ENCODE peak calls at places on chromosomes 11 and 22, in eight cellular contexts. G is effector memory CD4-positive, alpha-beta T cell; D is GM23338; P is vagina; S is pancreas; F is tibial artery; N is stomach; M is OCI-LY7. X is an unnamed sample.

GRCh38 chr22:19719055-19719482 is 4.3 kb upstream of the GP1BB start:
- DNase-seq in F (no peak), P (no peak), S (peak), D (no peak), M (no peak), G (no peak), N (no peak), X (no peak)

GRCh38 chr22:20566420-20567260 is 59.2 kb downstream of the MED15 start:
- DNase-seq in P (no peak), D (no peak), F (no peak), M (no peak), S (peak), N (peak), G (peak), X (no peak)

GRCh38 chr11:2798951-2799761 is 86.4 kb downstream of the CDKN1C start:
- DNase-seq in F (peak), G (no peak), S (peak), M (no peak), D (no peak), N (peak), P (no peak), X (peak)

GRCh38 chr22:36081023-36081431 is 52.4 kb upstream of the RBFOX2 start:
- DNase-seq in N (no peak), G (no peak), D (no peak), F (no peak), P (peak), M (no peak), S (no peak), X (no peak)

GRCh38 chr11:117610045-117610444 is 187.0 kb downstream of the DSCAML1 start:
- DNase-seq in P (no peak), M (no peak), D (no peak), S (no peak), G (no peak), F (no peak), N (no peak), X (no peak)

GRCh38 chr22:24502540-24502939 is 7.4 kb downstream of the UPB1 start:
- DNase-seq in D (no peak), S (no peak), G (no peak), F (no peak), P (no peak), M (no peak), N (no peak), X (no peak)

GRCh38 chr11:88535916-88536547 is 198.5 kb upstream of the CTSC start:
- DNase-seq in F (no peak), N (no peak), S (no peak), G (no peak), M (no peak), D (no peak), P (no peak), X (no peak)

GRCh38 chr11:67062526-67063373 is 6.1 kb downstream of the RHOD start:
- DNase-seq in F (no peak), P (no peak), S (no peak), N (peak), D (no peak), M (no peak), G (no peak), X (no peak)

GRCh38 chr11:118929496-118930151 is 3.9 kb upstream of the BCL9L start:
- DNase-seq in G (peak), N (peak), F (peak), D (peak), M (peak), P (peak), S (peak), X (peak)

GRCh38 chr11:121927359-121927758 is 188.7 kb downstream of the BLID start:
- DNase-seq in M (no peak), S (no peak), P (no peak), D (peak), G (no peak), F (no peak), N (no peak), X (no peak)

GRCh38 chr11:2940166-2940929 is 11.1 kb upstream of the PHLDA2 start:
- DNase-seq in N (peak), G (no peak), S (no peak), P (no peak), D (peak), M (no peak), F (no peak), X (peak)

GRCh38 chr11:19829109-19829790 is 116.6 kb downstream of the NAV2 start:
- DNase-seq in G (no peak), N (no peak), P (no peak), S (no peak), F (no peak), D (no peak), M (no peak), X (peak)

GRCh38 chr22:23402275-23403151 is 177.6 kb downstream of the IGLL1 start:
- DNase-seq in S (peak), P (no peak), F (no peak), M (peak), G (peak), N (peak), D (peak), X (peak)

GRCh38 chr11:69810289-69811118 is 8.7 kb downstream of the FGF3 start:
- DNase-seq in D (no peak), S (peak), F (no peak), M (no peak), G (no peak), P (no peak), N (no peak), X (no peak)

GRCh38 chr22:31983911-31984661 is 39.8 kb downstream of the YWHAH start:
- DNase-seq in S (no peak), M (no peak), N (no peak), P (no peak), F (no peak), G (no peak), D (no peak), X (no peak)

GRCh38 chr11:7115775-7116174 is 27.0 kb downstream of the RBMXL2 start:
- DNase-seq in M (no peak), D (no peak), G (no peak), F (no peak), P (no peak), N (no peak), S (no peak), X (no peak)

GRCh38 chr22:19122752-19123492 is 710 bp upstream of the DGCR2 start:
- DNase-seq in F (peak), G (no peak), D (peak), N (peak), P (peak), S (no peak), M (no peak), X (no peak)

GRCh38 chr22:31343235-31344191 is 2.6 kb downstream of the PATZ1 start:
- DNase-seq in S (peak), M (peak), D (peak), N (peak), F (peak), P (no peak), G (no peak), X (peak)

GRCh38 chr22:43501951-43502874 is 90.4 kb downstream of the MPPED1 start:
- DNase-seq in F (no peak), M (no peak), G (no peak), S (no peak), D (no peak), P (no peak), N (no peak), X (no peak)

GRCh38 chr11:74460481-74461154 is 6.7 kb downstream of the KCNE3 start:
- DNase-seq in F (no peak), S (no peak), G (no peak), P (no peak), M (peak), D (peak), N (no peak), X (peak)

GRCh38 chr11:130476200-130476921 is 27.9 kb downstream of the ADAMTS15 start:
- DNase-seq in D (no peak), F (no peak), M (no peak), P (no peak), S (no peak), G (no peak), N (no peak), X (no peak)

GRCh38 chr11:128622137-128622523 is 34.8 kb upstream of the ETS1 start:
- DNase-seq in G (no peak), D (no peak), M (no peak), N (no peak), F (no peak), S (no peak), P (no peak), X (no peak)

GRCh38 chr11:69311767-69312385 is 17.9 kb downstream of the MYEOV start:
- DNase-seq in N (no peak), F (no peak), D (no peak), P (no peak), G (no peak), M (peak), S (no peak), X (no peak)

GRCh38 chr11:64863381-64864060 is 14.9 kb downstream of the EHD1 start:
- DNase-seq in M (no peak), P (no peak), S (peak), N (no peak), D (no peak), F (no peak), G (no peak), X (no peak)
- H3K4me3 ChIP-seq in M (peak), P (no peak), S (no peak), N (peak), D (no peak), F (peak), G (peak), X (no peak)

GRCh38 chr22:40466976-40467375 is 96.6 kb downstream of the SGSM3 start:
- DNase-seq in G (no peak), M (no peak), F (no peak), P (no peak), S (no peak), N (no peak), D (no peak), X (no peak)

GRCh38 chr22:40463017-40463631 is 92.7 kb downstream of the SGSM3 start:
- DNase-seq in S (no peak), G (no peak), N (no peak), P (no peak), M (peak), D (no peak), F (no peak), X (peak)

GRCh38 chr22:40463727-40464126 is 93.3 kb downstream of the SGSM3 start:
- DNase-seq in N (no peak), D (no peak), G (no peak), S (no peak), P (no peak), F (no peak), M (peak), X (no peak)

GRCh38 chr22:40462195-40462988 is 92.0 kb downstream of the SGSM3 start:
- DNase-seq in M (peak), S (no peak), F (no peak), D (no peak), N (no peak), G (no peak), P (no peak), X (no peak)
- H3K4me3 ChIP-seq in M (peak), S (no peak), F (peak), D (no peak), N (no peak), G (peak), P (no peak), X (peak)

GRCh38 chr11:63997801-63998332 is 11.6 kb downstream of the OTUB1 start:
- DNase-seq in P (no peak), M (no peak), F (no peak), S (no peak), N (no peak), G (no peak), D (no peak), X (no peak)
- H3K4me3 ChIP-seq in P (no peak), M (no peak), F (no peak), S (no peak), N (no peak), G (no peak), D (peak), X (no peak)

DNA sequence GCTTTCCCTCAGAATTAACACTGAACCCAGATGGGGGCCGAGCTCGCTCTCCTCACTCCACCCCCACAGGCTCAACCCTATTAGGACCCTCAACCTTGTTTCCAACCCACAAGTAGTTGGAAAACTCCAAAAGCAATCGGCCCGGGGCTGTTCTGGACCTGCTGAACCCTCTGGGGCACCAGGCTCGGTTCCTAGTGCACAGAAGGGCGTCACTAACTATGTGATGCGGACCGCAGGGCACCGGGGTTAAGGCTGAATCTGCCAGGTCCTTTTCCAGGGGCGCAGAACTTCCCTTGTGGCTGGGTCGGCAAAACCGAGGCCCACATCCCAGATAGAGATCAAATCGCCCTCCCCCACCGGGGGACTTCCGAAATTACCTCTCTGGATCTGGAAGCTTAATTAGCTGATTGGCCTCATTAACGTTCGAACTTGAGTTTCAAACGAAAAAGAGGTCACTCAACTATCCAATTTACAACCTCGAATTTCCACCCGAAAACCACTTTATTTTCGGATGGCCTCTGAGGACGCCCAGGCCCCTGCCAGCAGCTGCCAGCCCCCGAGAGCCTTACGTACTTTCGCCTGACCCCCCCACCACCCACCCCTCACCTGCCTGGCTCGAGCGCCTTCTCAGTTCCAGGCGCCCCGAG is 1.7 kb downstream of the SHANK2 start:
- DNase-seq in D (peak), S (no peak), F (no peak), G (no peak), M (no peak), N (peak), P (peak), X (no peak)
- H3K4me3 ChIP-seq in D (peak), S (peak), F (no peak), G (no peak), M (no peak), N (peak), P (no peak), X (peak)